ENCODE peak calls at places on chromosomes 13 and 19, in eight cellular contexts. D, G, B, A, F, M, E and S are unnamed samples.

GRCh38 chr19:18046066-18046718 is 38.2 kb downstream of the ARRDC2 start:
- DNase-seq in E (no peak), G (no peak), A (peak), F (no peak), D (no peak), M (peak), B (no peak), S (peak)

GRCh38 chr19:54435551-54436016 is 13.4 kb upstream of the LENG8 start:
- DNase-seq in B (no peak), M (no peak), E (no peak), A (no peak), D (no peak), G (peak), F (no peak), S (no peak)

GRCh38 chr19:30253581-30253996 is 118.6 kb upstream of the ZNF536 start:
- DNase-seq in G (no peak), F (no peak), D (no peak), A (no peak), B (no peak), M (no peak), E (peak), S (peak)

GRCh38 chr13:24684600-24684998 is 4.4 kb downstream of the ATP12A start:
- DNase-seq in F (peak), B (no peak), A (no peak), D (peak), M (peak), E (no peak), G (no peak), S (no peak)

GRCh38 chr13:37319041-37319443 is 213.6 kb upstream of the CSNK1A1L start:
- DNase-seq in A (no peak), M (no peak), B (no peak), D (no peak), E (no peak), G (no peak), F (no peak), S (no peak)

GRCh38 chr19:46953955-46954501 is 65.6 kb upstream of the NPAS1 start:
- DNase-seq in E (no peak), M (no peak), B (no peak), A (no peak), F (no peak), G (no peak), D (no peak), S (no peak)

GRCh38 chr19:21396121-21396520 is 812 bp upstream of the ZNF493 start:
- DNase-seq in F (no peak), D (no peak), G (no peak), A (no peak), E (no peak), M (no peak), B (no peak), S (no peak)

GRCh38 chr19:1884719-1885334 is 469 bp downstream of the ABHD17A start:
- DNase-seq in M (no peak), F (no peak), E (no peak), G (no peak), A (no peak), B (no peak), D (no peak), S (no peak)

GRCh38 chr13:38395505-38395803 is 45.8 kb downstream of the UFM1 start:
- DNase-seq in A (no peak), M (no peak), F (no peak), D (no peak), E (no peak), B (no peak), G (no peak), S (no peak)

GRCh38 chr19:9535934-9536333 is 2.5 kb downstream of the ZNF426 start:
- DNase-seq in F (no peak), E (no peak), B (no peak), M (peak), D (no peak), G (no peak), A (no peak), S (no peak)

GRCh38 chr19:49455729-49456128 is 2.7 kb downstream of the ALDH16A1 start:
- DNase-seq in F (no peak), A (no peak), D (no peak), G (no peak), E (no peak), B (no peak), M (peak), S (no peak)

GRCh38 chr13:112345826-112346172 is 30.4 kb upstream of the SPACA7 start:
- DNase-seq in A (no peak), B (no peak), E (peak), M (no peak), D (no peak), F (no peak), G (no peak), S (no peak)

GRCh38 chr19:29586401-29586800 is 19.7 kb upstream of the POP4 start:
- DNase-seq in B (no peak), F (no peak), G (no peak), M (no peak), E (no peak), D (no peak), A (no peak), S (no peak)

GRCh38 chr13:99892189-99892588 is 79.4 kb downstream of the ZIC5 start:
- DNase-seq in E (no peak), G (peak), M (no peak), F (no peak), A (no peak), D (no peak), B (no peak), S (no peak)

GRCh38 chr19:49758292-49758691 is 4.8 kb downstream of the TSKS start:
- DNase-seq in G (no peak), B (no peak), M (peak), E (no peak), A (peak), D (no peak), F (no peak), S (peak)

GRCh38 chr13:47291116-47291656 is 394.3 kb upstream of the HTR2A start:
- DNase-seq in E (no peak), A (no peak), M (no peak), F (no peak), D (no peak), B (no peak), G (no peak), S (no peak)

GRCh38 chr13:32503727-32504126 is 34.9 kb downstream of the N4BP2L2 start:
- DNase-seq in A (no peak), G (no peak), D (no peak), E (no peak), B (no peak), F (no peak), M (no peak), S (no peak)

GRCh38 chr13:28339419-28339818 is 155.5 kb downstream of the FLT1 start:
- DNase-seq in E (no peak), D (no peak), F (no peak), B (no peak), M (peak), A (no peak), G (no peak), S (no peak)

GRCh38 chr13:113342820-113343691 is 20.9 kb downstream of the GRTP1 start:
- DNase-seq in E (no peak), B (no peak), F (no peak), D (no peak), A (no peak), M (no peak), G (no peak), S (no peak)

GRCh38 chr13:26978081-26978860 is 193.3 kb downstream of the USP12 start:
- DNase-seq in B (no peak), D (no peak), E (no peak), F (no peak), G (peak), A (no peak), M (no peak), S (no peak)

GRCh38 chr19:44260343-44260681 is 626 bp downstream of the ZNF233 start:
- DNase-seq in B (no peak), G (peak), M (no peak), A (no peak), D (no peak), E (no peak), F (no peak), S (peak)

GRCh38 chr19:35446194-35446593 is 1.9 kb upstream of the FFAR2 start:
- DNase-seq in M (no peak), B (no peak), D (no peak), G (no peak), E (no peak), A (no peak), F (peak), S (no peak)

GRCh38 chr19:49347835-49348234 is 12.6 kb downstream of the CD37 start:
- DNase-seq in M (peak), G (peak), D (no peak), F (no peak), A (no peak), E (no peak), B (peak), S (no peak)

GRCh38 chr19:35444735-35445134 is 3.3 kb upstream of the FFAR2 start:
- DNase-seq in A (no peak), F (no peak), M (no peak), E (no peak), G (no peak), D (no peak), B (no peak), S (no peak)

GRCh38 chr19:907183-907853 is 5.7 kb downstream of the R3HDM4 start:
- DNase-seq in B (no peak), M (no peak), E (no peak), A (no peak), F (peak), D (no peak), G (no peak), S (no peak)

GRCh38 chr19:49335784-49336481 is 727 bp downstream of the CD37 start:
- DNase-seq in M (no peak), E (peak), A (no peak), B (no peak), G (no peak), F (no peak), D (no peak), S (no peak)

GRCh38 chr13:99949657-99950413 is 21.7 kb downstream of the ZIC5 start:
- DNase-seq in D (no peak), F (no peak), A (no peak), G (no peak), B (no peak), E (no peak), M (no peak), S (no peak)

GRCh38 chr13:27425918-27426630 is 1.7 kb downstream of the GTF3A start:
- DNase-seq in F (peak), A (peak), G (peak), B (peak), E (peak), M (peak), D (peak), S (no peak)

GRCh38 chr13:68588623-68589022 is 1358.5 kb upstream of the PCDH9 start:
- DNase-seq in A (no peak), G (no peak), M (no peak), E (no peak), B (no peak), F (no peak), D (no peak), S (no peak)

GRCh38 chr19:34173145-34173956 is 1.0 kb downstream of the LSM14A start:
- DNase-seq in D (peak), A (peak), E (peak), M (peak), G (peak), F (peak), B (peak), S (no peak)

GRCh38 chr13:19158006-19158405 is 23.6 kb downstream of the TUBA3C start:
- DNase-seq in G (no peak), A (no peak), E (no peak), F (no peak), D (no peak), M (no peak), B (no peak), S (no peak)